ENCODE peak calls at places on chromosome 9, in six cellular contexts. X, Y, C, J, O and Z are unnamed samples.

GRCh38 chr9:15349892-15350761 is 43.1 kb upstream of the TTC39B start:
- DNase-seq in O (no peak), X (no peak), C (no peak), Y (no peak), J (no peak), Z (no peak)

GRCh38 chr9:68704804-68705635 is at the start of gene PIP5K1B:
- DNase-seq in Y (no peak), C (no peak), J (peak), O (peak), X (peak), Z (peak)

GRCh38 chr9:5838884-5839571 is 6.1 kb upstream of the ERMP1 start:
- DNase-seq in C (no peak), X (peak), Y (no peak), O (peak), J (no peak), Z (no peak)

GRCh38 chr9:83962165-83962564 is 17.9 kb downstream of the HNRNPK start:
- DNase-seq in J (no peak), X (no peak), O (no peak), Y (no peak), C (no peak), Z (no peak)

GRCh38 chr9:101465330-101465915 is 29.8 kb upstream of the ALDOB start:
- DNase-seq in J (peak), Y (no peak), O (peak), X (peak), C (no peak), Z (peak)

GRCh38 chr9:75715360-75715759 is 175.1 kb upstream of the PCSK5 start:
- DNase-seq in Y (no peak), J (no peak), O (no peak), X (no peak), C (no peak), Z (no peak)

GRCh38 chr9:105932276-105932675 is 237.9 kb downstream of the TMEM38B start:
- DNase-seq in C (no peak), X (no peak), O (no peak), Y (no peak), J (no peak), Z (no peak)

GRCh38 chr9:128113526-128114325 is 13.8 kb downstream of the PTGES2 start:
- DNase-seq in Y (no peak), O (no peak), J (peak), C (no peak), X (peak), Z (peak)

GRCh38 chr9:86600291-86600690 is 246.1 kb upstream of the TUT7 start:
- DNase-seq in X (no peak), C (no peak), Y (no peak), O (no peak), J (no peak), Z (no peak)

GRCh38 chr9:95511232-95511951 is 5.4 kb downstream of the PTCH1 start:
- DNase-seq in J (no peak), O (peak), C (peak), Y (no peak), X (no peak), Z (peak)

GRCh38 chr9:124399323-124399962 is 15.8 kb downstream of the PSMB7 start:
- DNase-seq in C (no peak), O (no peak), Y (no peak), X (no peak), J (no peak), Z (no peak)

GRCh38 chr9:83538172-83538889 is at the start of gene FRMD3:
- DNase-seq in O (peak), X (peak), J (peak), C (no peak), Y (no peak), Z (no peak)

GRCh38 chr9:81592890-81593271 is 96.5 kb downstream of the TLE1 start:
- DNase-seq in C (no peak), J (peak), X (no peak), O (peak), Y (no peak), Z (no peak)

GRCh38 chr9:114656301-114656700 is 1.3 kb downstream of the TEX53 start:
- DNase-seq in C (no peak), J (no peak), X (no peak), O (no peak), Y (no peak), Z (no peak)

GRCh38 chr9:114657705-114658104 is at the start of gene TEX53:
- DNase-seq in J (no peak), Y (no peak), X (no peak), O (no peak), C (no peak), Z (peak)

GRCh38 chr9:114653556-114654159 is 3.9 kb downstream of the TEX53 start:
- DNase-seq in J (peak), X (peak), Y (peak), O (peak), C (peak), Z (peak)

GRCh38 chr9:114655689-114656088 is 1.9 kb downstream of the TEX53 start:
- DNase-seq in C (no peak), X (no peak), O (no peak), J (no peak), Y (no peak), Z (no peak)

GRCh38 chr9:114652776-114653555 is 4.6 kb downstream of the TEX53 start:
- DNase-seq in J (no peak), C (no peak), O (no peak), X (no peak), Y (no peak), Z (peak)
- H3K27ac ChIP-seq in J (no peak), C (no peak), O (no peak), X (no peak), Y (no peak), Z (no peak)

GRCh38 chr9:7937018-7937417 is 137.4 kb upstream of the DMAC1 start:
- DNase-seq in J (no peak), X (no peak), C (no peak), O (no peak), Y (no peak), Z (no peak)
- H3K27ac ChIP-seq in J (no peak), X (no peak), C (no peak), O (no peak), Y (no peak), Z (no peak)

GRCh38 chr9:136713555-136713949 is 1.2 kb downstream of the DIPK1B start:
- DNase-seq in Y (no peak), X (peak), J (peak), C (no peak), O (no peak), Z (no peak)

GRCh38 chr9:136712690-136713554 is 550 bp downstream of the DIPK1B start:
- DNase-seq in C (no peak), J (no peak), Y (no peak), O (no peak), X (peak), Z (no peak)

GRCh38 chr9:136714096-136714875 is 1.9 kb downstream of the DIPK1B start:
- DNase-seq in X (peak), J (peak), Y (no peak), O (no peak), C (no peak), Z (no peak)

GRCh38 chr9:136710543-136710942 is 1.8 kb upstream of the DIPK1B start:
- DNase-seq in X (no peak), Y (no peak), O (no peak), C (no peak), J (no peak), Z (no peak)

DNA sequence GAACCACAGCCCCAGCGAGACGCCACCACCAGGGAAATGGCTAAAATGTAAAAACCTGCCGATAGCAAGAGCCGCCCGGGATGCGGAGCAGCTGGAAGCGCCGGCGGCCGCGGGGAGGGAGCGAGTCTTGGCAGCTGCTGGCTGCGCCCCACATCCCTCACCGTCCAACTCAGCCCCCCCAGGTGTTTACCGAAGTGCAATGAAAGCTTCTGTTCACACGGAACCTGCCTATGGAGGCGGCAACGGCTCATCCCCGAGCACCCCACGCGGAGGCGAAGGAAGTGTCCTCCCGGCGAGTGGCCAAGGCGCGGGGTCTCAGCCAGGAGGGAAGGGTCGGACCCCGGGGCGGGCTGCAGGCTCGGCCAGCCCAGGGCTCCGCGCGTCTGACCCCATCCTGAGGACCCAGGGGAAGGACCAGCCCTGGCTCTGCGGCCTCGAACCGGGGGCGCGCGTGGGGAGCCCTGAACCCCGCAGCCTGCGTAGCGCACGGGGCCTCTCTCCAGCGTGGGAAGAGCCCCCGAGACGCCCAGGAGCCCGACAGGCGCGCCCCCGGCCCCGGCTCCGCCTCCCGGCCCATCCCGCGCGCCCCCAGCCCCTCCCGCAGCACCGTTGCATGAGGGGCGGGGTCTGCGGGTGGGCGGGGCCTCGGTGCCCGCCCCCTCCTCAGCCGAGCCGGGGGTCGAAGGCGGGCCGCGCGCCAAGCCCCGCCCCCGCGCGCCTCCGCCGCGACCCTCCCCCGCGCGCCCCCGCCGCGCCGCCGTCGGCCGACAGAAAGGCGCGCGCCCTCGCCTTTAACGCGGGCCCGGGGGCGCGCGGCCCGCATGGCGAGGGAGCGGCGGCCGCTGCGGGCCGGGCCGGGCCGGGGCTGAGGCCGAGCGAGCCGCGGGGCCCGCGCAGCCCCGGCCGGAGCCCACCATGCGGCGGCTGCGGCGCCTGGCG is at the start of gene DIPK1B:
- DNase-seq in Y (no peak), O (no peak), X (peak), C (no peak), J (no peak), Z (no peak)
- H3K27ac ChIP-seq in Y (peak), O (peak), X (no peak), C (no peak), J (peak), Z (no peak)

GRCh38 chr9:131738838-131739191 is 1.1 kb downstream of the RAPGEF1 start:
- DNase-seq in J (no peak), Y (no peak), C (no peak), X (peak), O (no peak), Z (no peak)
- H3K27ac ChIP-seq in J (peak), Y (peak), C (peak), X (peak), O (peak), Z (no peak)

DNA sequence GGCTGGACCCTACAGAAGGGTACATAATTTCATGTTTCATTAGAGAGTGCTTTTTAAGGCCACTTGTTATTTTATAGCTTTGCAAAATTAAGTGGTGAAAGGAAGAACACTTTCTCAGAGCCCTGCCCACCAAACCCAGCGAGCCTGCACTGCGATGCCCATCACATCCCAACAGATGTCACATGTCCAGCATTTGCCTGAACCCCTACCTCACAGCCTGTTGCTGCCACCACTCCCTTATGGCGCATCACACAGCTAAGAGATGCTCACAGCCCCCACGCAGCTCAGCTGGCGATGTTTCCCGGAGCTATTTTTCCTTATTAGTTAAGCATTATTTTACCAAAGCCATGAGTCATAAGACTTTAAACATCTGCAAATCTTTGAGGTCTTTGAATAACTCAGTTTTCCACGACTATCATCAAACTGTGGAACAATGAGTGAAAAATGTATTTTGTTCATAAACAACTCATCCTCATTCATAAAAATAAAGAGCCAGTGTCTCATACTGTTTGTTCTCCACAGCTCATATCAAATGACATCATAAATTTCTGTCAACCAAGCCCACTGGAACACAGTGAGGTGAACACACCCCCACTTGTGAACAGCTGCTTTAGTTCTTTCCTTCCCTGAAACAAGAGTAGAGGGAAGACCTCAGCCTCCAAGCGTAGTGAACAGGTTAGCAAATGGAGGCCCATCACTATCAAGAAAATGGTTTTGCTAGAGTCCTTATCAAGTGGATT is 104.9 kb downstream of the SYK start:
- DNase-seq in X (no peak), Y (no peak), C (no peak), J (no peak), O (no peak), Z (no peak)
- H3K27ac ChIP-seq in X (no peak), Y (no peak), C (no peak), J (no peak), O (no peak), Z (no peak)